ENCODE peak calls at places on chromosomes 13 and 19, in eight cellular contexts. One of them, this sample, is unnamed.

GRCh38 chr13:102191951-102192461 is 209.8 kb downstream of the FGF14 start:
- DNase-seq in NCI-H1694 treated with DMSO at 0.1 percent for 48 hours: no peak
- DNase-seq in nephron progenitor cell: no peak
- DNase-seq in MCF 10A: peak; percentile 3
- DNase-seq in AML-193: no peak
- DNase-seq in heart right ventricle: no peak
- DNase-seq in activated CD4-positive, alpha-beta T cell treated with anti-CD3 and anti-CD28 coated beads, Interleukin-2, amount 10 ng/mL, durations not matched to agents 7 days and 5 days: no peak
- DNase-seq in hippocampal formation: no peak
- DNase-seq in this sample: no peak

GRCh38 chr13:35927554-35927953 is 203.6 kb downstream of the DCLK1 start:
- DNase-seq in NCI-H1694 treated with DMSO at 0.1 percent for 48 hours: no peak
- DNase-seq in nephron progenitor cell: no peak
- DNase-seq in MCF 10A: peak; percentile 13
- DNase-seq in AML-193: no peak
- DNase-seq in heart right ventricle: peak; percentile 25
- DNase-seq in activated CD4-positive, alpha-beta T cell treated with anti-CD3 and anti-CD28 coated beads, Interleukin-2, amount 10 ng/mL, durations not matched to agents 7 days and 5 days: no peak
- DNase-seq in hippocampal formation: no peak
- DNase-seq in this sample: no peak

GRCh38 chr13:42777476-42777875 is 3.9 kb upstream of the FAM216B start:
- DNase-seq in NCI-H1694 treated with DMSO at 0.1 percent for 48 hours: no peak
- DNase-seq in nephron progenitor cell: no peak
- DNase-seq in MCF 10A: no peak
- DNase-seq in AML-193: no peak
- DNase-seq in heart right ventricle: no peak
- DNase-seq in activated CD4-positive, alpha-beta T cell treated with anti-CD3 and anti-CD28 coated beads, Interleukin-2, amount 10 ng/mL, durations not matched to agents 7 days and 5 days: no peak
- DNase-seq in hippocampal formation: no peak
- DNase-seq in this sample: no peak

GRCh38 chr13:113076681-113077401 is 28.8 kb upstream of the F7 start:
- DNase-seq in NCI-H1694 treated with DMSO at 0.1 percent for 48 hours: no peak
- DNase-seq in nephron progenitor cell: no peak
- DNase-seq in MCF 10A: no peak
- DNase-seq in AML-193: no peak
- DNase-seq in heart right ventricle: no peak
- DNase-seq in activated CD4-positive, alpha-beta T cell treated with anti-CD3 and anti-CD28 coated beads, Interleukin-2, amount 10 ng/mL, durations not matched to agents 7 days and 5 days: no peak
- DNase-seq in hippocampal formation: no peak
- DNase-seq in this sample: no peak

GRCh38 chr19:17125728-17126677 is 50.4 kb downstream of the MYO9B start:
- DNase-seq in NCI-H1694 treated with DMSO at 0.1 percent for 48 hours: peak; percentile 34
- DNase-seq in nephron progenitor cell: no peak
- DNase-seq in MCF 10A: no peak
- DNase-seq in AML-193: peak; percentile 95
- DNase-seq in heart right ventricle: peak; percentile 61
- DNase-seq in activated CD4-positive, alpha-beta T cell treated with anti-CD3 and anti-CD28 coated beads, Interleukin-2, amount 10 ng/mL, durations not matched to agents 7 days and 5 days: peak; percentile 87
- DNase-seq in hippocampal formation: no peak
- DNase-seq in this sample: no peak

GRCh38 chr19:13794388-13794751 is 873 bp upstream of the ZSWIM4 start:
- DNase-seq in NCI-H1694 treated with DMSO at 0.1 percent for 48 hours: no peak
- DNase-seq in nephron progenitor cell: no peak
- DNase-seq in MCF 10A: peak; percentile 87
- DNase-seq in AML-193: no peak
- DNase-seq in heart right ventricle: peak; percentile 86
- DNase-seq in activated CD4-positive, alpha-beta T cell treated with anti-CD3 and anti-CD28 coated beads, Interleukin-2, amount 10 ng/mL, durations not matched to agents 7 days and 5 days: no peak
- DNase-seq in hippocampal formation: no peak
- DNase-seq in this sample: no peak

GRCh38 chr13:40644838-40645620 is 21.4 kb downstream of the FOXO1 start:
- DNase-seq in NCI-H1694 treated with DMSO at 0.1 percent for 48 hours: no peak
- DNase-seq in nephron progenitor cell: no peak
- DNase-seq in MCF 10A: no peak
- DNase-seq in AML-193: no peak
- DNase-seq in heart right ventricle: no peak
- DNase-seq in activated CD4-positive, alpha-beta T cell treated with anti-CD3 and anti-CD28 coated beads, Interleukin-2, amount 10 ng/mL, durations not matched to agents 7 days and 5 days: no peak
- DNase-seq in hippocampal formation: no peak
- DNase-seq in this sample: no peak

GRCh38 chr19:16070366-16070990 is 5.8 kb upstream of the TPM4 start:
- DNase-seq in NCI-H1694 treated with DMSO at 0.1 percent for 48 hours: no peak
- DNase-seq in nephron progenitor cell: no peak
- DNase-seq in MCF 10A: peak; percentile 85
- DNase-seq in AML-193: no peak
- DNase-seq in heart right ventricle: peak; percentile 50
- DNase-seq in activated CD4-positive, alpha-beta T cell treated with anti-CD3 and anti-CD28 coated beads, Interleukin-2, amount 10 ng/mL, durations not matched to agents 7 days and 5 days: peak; percentile 89
- DNase-seq in hippocampal formation: no peak
- DNase-seq in this sample: no peak

GRCh38 chr13:51317262-51317661 is 22.2 kb upstream of the SERPINE3 start:
- DNase-seq in NCI-H1694 treated with DMSO at 0.1 percent for 48 hours: no peak
- DNase-seq in nephron progenitor cell: no peak
- DNase-seq in MCF 10A: no peak
- DNase-seq in AML-193: no peak
- DNase-seq in heart right ventricle: no peak
- DNase-seq in activated CD4-positive, alpha-beta T cell treated with anti-CD3 and anti-CD28 coated beads, Interleukin-2, amount 10 ng/mL, durations not matched to agents 7 days and 5 days: no peak
- DNase-seq in hippocampal formation: no peak
- DNase-seq in this sample: no peak

GRCh38 chr13:106573279-106573831 is 5.4 kb upstream of the ARGLU1 start:
- DNase-seq in NCI-H1694 treated with DMSO at 0.1 percent for 48 hours: no peak
- DNase-seq in nephron progenitor cell: no peak
- DNase-seq in MCF 10A: peak; percentile 51
- DNase-seq in AML-193: no peak
- DNase-seq in heart right ventricle: no peak
- DNase-seq in activated CD4-positive, alpha-beta T cell treated with anti-CD3 and anti-CD28 coated beads, Interleukin-2, amount 10 ng/mL, durations not matched to agents 7 days and 5 days: no peak
- DNase-seq in hippocampal formation: peak; percentile 33
- DNase-seq in this sample: no peak